ENCODE peak calls at places on chromosomes 4 and X, in four cellular contexts. A, O, E and K are unnamed samples.

GRCh38 chr4:123024710-123025109 is 102.3 kb upstream of the NUDT6 start:
- DNase-seq in O (no peak), E (no peak), A (no peak), K (no peak)

GRCh38 chr4:121238461-121238860 is 74.3 kb upstream of the TNIP3 start:
- DNase-seq in A (no peak), E (no peak), O (no peak), K (no peak)

GRCh38 chrX:13472975-13473665 is 96.3 kb upstream of the EGFL6 start:
- DNase-seq in E (no peak), A (peak; percentile 60), O (no peak), K (no peak)

GRCh38 chr4:26361287-26361686 is 40.5 kb downstream of the RBPJ start:
- DNase-seq in O (no peak), A (no peak), E (no peak), K (no peak)

GRCh38 chrX:75278991-75279390 is 5.1 kb downstream of the UPRT start:
- DNase-seq in A (no peak), E (no peak), O (no peak), K (no peak)

GRCh38 chrX:41958861-41959260 is 35.5 kb upstream of the CASK start:
- DNase-seq in E (no peak), O (no peak), A (no peak), K (no peak)

GRCh38 chrX:25028726-25029125 is 13.0 kb upstream of the ARX start:
- DNase-seq in A (peak; percentile 31), O (peak; percentile 6), E (peak; percentile 65), K (no peak)

GRCh38 chr4:74632634-74633033 is 161.7 kb downstream of the BTC start:
- DNase-seq in E (peak; percentile 98), A (peak; percentile 97), O (peak; percentile 88), K (no peak)

GRCh38 chr4:75715105-75715799 is 9.1 kb upstream of the USO1 start:
- DNase-seq in O (peak; percentile 69), E (no peak), A (peak; percentile 38), K (no peak)

GRCh38 chr4:14025093-14025492 is 397.6 kb upstream of the BOD1L1 start:
- DNase-seq in A (no peak), E (peak; percentile 5), O (no peak), K (no peak)

GRCh38 chr4:169152104-169152503 is 118.7 kb downstream of the SH3RF1 start:
- DNase-seq in A (no peak), E (no peak), O (no peak), K (no peak)

GRCh38 chr4:87304659-87305277 is 17.9 kb downstream of the HSD17B13 start:
- DNase-seq in E (peak; percentile 54), O (peak; percentile 35), A (peak; percentile 44), K (no peak)

GRCh38 chrX:153984351-153985178 is 12.0 kb downstream of the TMEM187 start:
- DNase-seq in O (no peak), E (no peak), A (no peak), K (no peak)

GRCh38 chr4:79217043-79217442 is 108.8 kb downstream of the NAA11 start:
- DNase-seq in A (no peak), O (no peak), E (no peak), K (no peak)

GRCh38 chrX:106894392-106894909 is 8.7 kb downstream of the RIPPLY1 start:
- DNase-seq in O (peak; percentile 73), A (peak; percentile 82), E (peak; percentile 69), K (no peak)

GRCh38 chrX:100829730-100830129 is 9.5 kb downstream of the CSTF2 start:
- DNase-seq in O (peak; percentile 77), E (peak; percentile 73), A (peak; percentile 14), K (no peak)

GRCh38 chr4:15870921-15871664 is 67.4 kb downstream of the FGFBP1 start:
- DNase-seq in A (no peak), E (no peak), O (no peak), K (no peak)

GRCh38 chrX:19389217-19389616 is 45.5 kb downstream of the PDHA1 start:
- DNase-seq in O (no peak), A (no peak), E (peak; percentile 4), K (no peak)

GRCh38 chr4:159017323-159018036 is 85.4 kb upstream of the RAPGEF2 start:
- DNase-seq in O (no peak), A (no peak), E (no peak), K (no peak)

GRCh38 chr4:159019356-159019755 is 83.5 kb upstream of the RAPGEF2 start:
- DNase-seq in E (no peak), A (peak; percentile 34), O (no peak), K (no peak)

GRCh38 chr4:159016527-159017137 is 86.2 kb upstream of the RAPGEF2 start:
- DNase-seq in O (peak; percentile 22), A (no peak), E (no peak), K (no peak)

GRCh38 chr4:159015862-159016261 is 87.0 kb upstream of the RAPGEF2 start:
- DNase-seq in O (peak; percentile 24), E (peak; percentile 41), A (no peak), K (no peak)

DNA sequence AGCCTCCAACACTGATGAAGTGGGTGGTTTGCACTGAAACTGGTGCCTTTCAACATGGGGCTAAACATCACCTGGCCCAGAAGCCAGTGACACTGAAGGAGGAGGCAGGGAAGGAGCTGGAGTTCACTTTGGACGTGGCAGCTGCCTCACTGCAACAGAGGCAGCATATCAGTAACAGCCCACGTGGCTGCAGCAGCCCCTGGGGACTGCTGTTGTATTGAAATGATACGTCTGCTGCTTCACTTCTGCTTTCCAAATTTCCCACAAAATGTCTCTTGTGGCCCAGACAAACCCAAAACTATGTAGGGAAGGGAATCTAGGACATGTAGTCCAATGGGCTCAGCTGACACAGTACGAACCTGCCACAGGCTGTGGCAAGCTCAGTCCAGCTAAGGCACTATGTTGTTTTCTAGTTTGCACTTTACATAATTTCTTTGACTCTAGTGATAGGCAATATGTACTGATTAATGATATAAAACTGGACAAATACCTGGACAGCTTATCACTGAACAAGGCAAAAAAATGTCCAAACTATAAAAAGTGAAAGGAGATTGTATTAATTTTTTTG is 84.7 kb upstream of the RAPGEF2 start:
- DNase-seq in O (no peak), A (peak; percentile 53), E (no peak), K (no peak)
- H3K4me3 ChIP-seq in O (no peak overlapping the region), A (no peak overlapping the region), E (no peak overlapping the region), K (no peak overlapping the region)

DNA sequence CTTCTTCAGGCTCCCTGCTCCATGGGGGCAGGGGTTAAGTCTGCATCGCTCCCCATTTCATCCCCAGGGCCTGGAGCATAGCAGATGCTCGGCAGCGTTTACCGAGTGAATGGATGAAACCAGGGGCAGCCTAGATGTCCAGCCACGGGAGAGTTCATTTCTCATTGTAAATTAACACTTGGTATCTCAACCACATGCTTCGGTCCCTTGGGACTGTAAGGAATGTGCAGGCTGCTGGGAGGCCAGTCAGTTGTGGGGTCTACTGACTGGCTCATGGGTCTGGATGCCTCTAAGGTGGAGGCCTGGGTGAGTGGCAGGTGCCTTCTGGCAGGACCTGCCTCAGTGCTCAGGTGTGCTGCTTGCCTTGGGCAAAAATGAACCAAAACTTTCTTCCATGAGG is 144.0 kb upstream of the STX18 start:
- DNase-seq in A (peak; percentile 28), E (no peak), O (no peak), K (no peak)
- H3K4me3 ChIP-seq in A (no peak overlapping the region), E (no peak overlapping the region), O (no peak overlapping the region), K (no peak overlapping the region)

DNA sequence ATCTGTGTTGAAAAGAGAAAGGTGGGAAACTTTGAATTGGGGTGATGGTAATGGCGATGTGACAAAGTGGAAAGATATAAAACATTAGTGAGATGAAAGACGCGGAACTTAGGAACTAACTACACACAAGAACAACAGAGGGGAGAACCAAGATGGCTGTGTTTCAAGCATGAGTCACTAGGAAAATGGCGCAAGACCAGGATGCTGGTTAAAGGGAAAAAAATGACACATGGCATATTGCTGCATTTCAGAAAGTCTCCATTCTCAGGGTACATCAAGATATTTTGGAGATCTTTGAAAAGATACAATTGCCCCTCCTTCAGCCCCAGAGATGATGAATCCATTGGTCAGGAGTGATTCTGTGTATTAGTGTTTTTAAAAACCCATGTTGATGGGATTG is 164.4 kb downstream of the FBXO8 start:
- DNase-seq in E (peak; percentile 50), A (peak; percentile 78), O (peak; percentile 51), K (no peak)
- H3K4me3 ChIP-seq in E (no peak overlapping the region), A (no peak overlapping the region), O (no peak overlapping the region), K (no peak overlapping the region)

GRCh38 chr4:53645108-53645507 is 53.8 kb upstream of the LNX1 start:
- DNase-seq in E (no peak), O (no peak), A (no peak), K (no peak)

GRCh38 chr4:53644607-53645006 is 53.3 kb upstream of the LNX1 start:
- DNase-seq in A (no peak), E (peak; percentile 94), O (no peak), K (no peak)

GRCh38 chr4:53649357-53649756 is 58.1 kb upstream of the LNX1 start:
- DNase-seq in O (no peak), A (no peak), E (no peak), K (no peak)

GRCh38 chr4:53647547-53647946 is 56.3 kb upstream of the LNX1 start:
- DNase-seq in E (no peak), O (no peak), A (no peak), K (no peak)

DNA sequence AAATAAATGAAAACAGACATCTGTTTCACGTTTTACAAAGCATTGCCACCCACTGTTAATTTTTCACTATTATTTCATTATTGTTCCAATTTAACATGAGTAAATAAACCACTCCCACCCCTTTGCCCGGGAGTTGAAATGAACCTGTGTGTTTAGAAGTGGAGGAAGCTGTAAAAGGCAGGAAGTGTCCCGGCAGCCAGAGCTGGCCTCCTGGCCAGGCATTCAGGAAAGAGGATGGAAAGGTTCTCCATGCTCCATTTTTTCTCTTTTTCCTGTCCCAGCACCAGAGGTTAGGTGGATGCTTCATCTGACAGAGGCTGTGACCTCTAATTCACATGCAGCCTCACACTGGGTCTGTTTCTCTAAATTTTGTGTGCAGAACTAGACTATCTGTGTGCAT is 55.5 kb upstream of the LNX1 start:
- DNase-seq in A (no peak), O (no peak), E (no peak), K (no peak)
- H3K4me3 ChIP-seq in A (no peak overlapping the region), O (no peak overlapping the region), E (no peak overlapping the region), K (no peak overlapping the region)

GRCh38 chr4:24892278-24892677 is 20.6 kb downstream of the CCDC149 start:
- DNase-seq in A (no peak), O (no peak), E (no peak), K (no peak)

GRCh38 chr4:24894846-24895245 is 18.0 kb downstream of the CCDC149 start:
- DNase-seq in E (no peak), A (no peak), O (no peak), K (no peak)

GRCh38 chr4:24894243-24894642 is 18.6 kb downstream of the CCDC149 start:
- DNase-seq in E (no peak), A (no peak), O (no peak), K (no peak)

GRCh38 chr4:24890561-24890960 is 22.3 kb downstream of the CCDC149 start:
- DNase-seq in O (no peak), A (no peak), E (no peak), K (no peak)

GRCh38 chr4:24892778-24893177 is 20.1 kb downstream of the CCDC149 start:
- DNase-seq in E (no peak), A (no peak), O (no peak), K (no peak)
- H3K4me3 ChIP-seq in E (no peak overlapping the region), A (no peak overlapping the region), O (no peak overlapping the region), K (no peak overlapping the region)

DNA sequence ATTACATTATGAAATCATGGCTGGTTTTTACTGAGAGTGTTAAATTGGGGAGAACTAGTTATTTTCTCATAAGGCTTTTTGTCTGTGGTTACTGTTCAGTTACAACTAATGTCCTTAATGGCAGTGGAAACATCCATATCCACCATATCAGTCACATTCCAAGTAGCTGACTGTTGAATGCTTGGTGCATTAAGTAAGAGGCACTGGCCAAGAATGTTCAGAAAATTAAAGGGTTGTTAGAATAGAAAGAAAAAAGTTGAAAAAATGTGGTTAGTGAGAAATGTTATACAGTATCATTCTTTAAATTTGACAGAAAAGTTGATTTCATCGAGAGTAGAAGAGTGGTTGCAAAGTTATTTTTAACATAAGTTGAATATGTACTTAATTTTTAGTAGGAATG is 2407.3 kb downstream of the ARAP2 start:
- DNase-seq in E (peak; percentile 23), A (peak; percentile 78), O (peak; percentile 80), K (no peak)
- H3K4me3 ChIP-seq in E (no peak overlapping the region), A (no peak overlapping the region), O (no peak overlapping the region), K (no peak overlapping the region)